ENCODE peak calls at places on chromosomes 1 and 21, in six cellular contexts. One of them, this sample, is unnamed. For H3K4me1, the result is how much of the 10 kb centered on the place peaks cover.

GRCh38 chr1:15220825-15221431 is 26.1 kb upstream of the FHAD1 start:
- DNase-seq in CD8-positive, alpha-beta memory T cell: no peak
- DNase-seq in fibroblast of lung: no peak
- DNase-seq in PC-3: no peak
- DNase-seq in prostate gland: no peak
- DNase-seq in lower lobe of right lung: no peak
- DNase-seq in this sample: no peak

GRCh38 chr1:192756314-192756713 is 52.5 kb upstream of the RGS2 start:
- DNase-seq in CD8-positive, alpha-beta memory T cell: no peak
- DNase-seq in fibroblast of lung: no peak
- DNase-seq in PC-3: no peak
- DNase-seq in prostate gland: no peak
- DNase-seq in lower lobe of right lung: no peak
- DNase-seq in this sample: peak

GRCh38 chr1:224726783-224727182 is 110.7 kb downstream of the CNIH3 start:
- DNase-seq in CD8-positive, alpha-beta memory T cell: no peak
- DNase-seq in fibroblast of lung: peak
- DNase-seq in PC-3: no peak
- DNase-seq in prostate gland: no peak
- DNase-seq in lower lobe of right lung: peak
- DNase-seq in this sample: peak

GRCh38 chr1:22287946-22288520 is 145.1 kb upstream of the WNT4 start:
- DNase-seq in CD8-positive, alpha-beta memory T cell: no peak
- DNase-seq in fibroblast of lung: no peak
- DNase-seq in PC-3: no peak
- DNase-seq in prostate gland: no peak
- DNase-seq in lower lobe of right lung: no peak
- DNase-seq in this sample: no peak

GRCh38 chr21:39523930-39524329 is 72.2 kb downstream of the SH3BGR start:
- DNase-seq in CD8-positive, alpha-beta memory T cell: no peak
- DNase-seq in fibroblast of lung: no peak
- DNase-seq in PC-3: no peak
- DNase-seq in prostate gland: no peak
- DNase-seq in lower lobe of right lung: no peak
- DNase-seq in this sample: no peak

GRCh38 chr1:246971322-246971721 is 36.5 kb downstream of the ZNF695 start:
- DNase-seq in CD8-positive, alpha-beta memory T cell: peak
- DNase-seq in fibroblast of lung: peak
- DNase-seq in PC-3: peak
- DNase-seq in prostate gland: peak
- DNase-seq in lower lobe of right lung: peak
- DNase-seq in this sample: peak

GRCh38 chr1:43452789-43453441 is 816 bp downstream of the HYI start:
- DNase-seq in CD8-positive, alpha-beta memory T cell: no peak
- DNase-seq in fibroblast of lung: peak
- DNase-seq in PC-3: peak
- DNase-seq in prostate gland: peak
- DNase-seq in lower lobe of right lung: no peak
- DNase-seq in this sample: no peak

GRCh38 chr1:70044832-70045231 is 160.5 kb downstream of the LRRC40 start:
- DNase-seq in CD8-positive, alpha-beta memory T cell: no peak
- DNase-seq in fibroblast of lung: peak
- DNase-seq in PC-3: peak
- DNase-seq in prostate gland: no peak
- DNase-seq in lower lobe of right lung: no peak
- DNase-seq in this sample: no peak

GRCh38 chr1:55284856-55285255 is 69.7 kb upstream of the USP24 start:
- DNase-seq in CD8-positive, alpha-beta memory T cell: no peak
- DNase-seq in fibroblast of lung: peak
- DNase-seq in PC-3: peak
- DNase-seq in prostate gland: peak
- DNase-seq in lower lobe of right lung: no peak
- DNase-seq in this sample: no peak

GRCh38 chr1:59310527-59310926 is 13.6 kb downstream of the FGGY start:
- DNase-seq in CD8-positive, alpha-beta memory T cell: no peak
- DNase-seq in fibroblast of lung: no peak
- DNase-seq in PC-3: no peak
- DNase-seq in prostate gland: no peak
- DNase-seq in lower lobe of right lung: no peak
- DNase-seq in this sample: no peak

GRCh38 chr1:71364236-71364635 is 283.4 kb upstream of the ZRANB2 start:
- DNase-seq in CD8-positive, alpha-beta memory T cell: no peak
- DNase-seq in fibroblast of lung: peak
- DNase-seq in PC-3: no peak
- DNase-seq in prostate gland: no peak
- DNase-seq in lower lobe of right lung: no peak
- DNase-seq in this sample: no peak

GRCh38 chr21:44420416-44421205 is 34.7 kb upstream of the LRRC3 start:
- DNase-seq in CD8-positive, alpha-beta memory T cell: no peak
- DNase-seq in fibroblast of lung: no peak
- DNase-seq in PC-3: no peak
- DNase-seq in prostate gland: no peak
- DNase-seq in lower lobe of right lung: no peak
- DNase-seq in this sample: no peak

GRCh38 chr1:45573231-45573804 is 10.5 kb upstream of the NASP start:
- DNase-seq in CD8-positive, alpha-beta memory T cell: no peak
- DNase-seq in fibroblast of lung: no peak
- DNase-seq in PC-3: no peak
- DNase-seq in prostate gland: no peak
- DNase-seq in lower lobe of right lung: no peak
- DNase-seq in this sample: no peak

GRCh38 chr1:89523597-89524368 is 846 bp upstream of the LRRC8B start:
- DNase-seq in CD8-positive, alpha-beta memory T cell: no peak
- DNase-seq in fibroblast of lung: peak
- DNase-seq in PC-3: peak
- DNase-seq in prostate gland: no peak
- DNase-seq in lower lobe of right lung: peak
- DNase-seq in this sample: no peak

GRCh38 chr1:966603-967295 is 467 bp downstream of the PLEKHN1 start:
- DNase-seq in CD8-positive, alpha-beta memory T cell: peak
- DNase-seq in fibroblast of lung: peak
- DNase-seq in PC-3: peak
- DNase-seq in prostate gland: peak
- DNase-seq in lower lobe of right lung: peak
- DNase-seq in this sample: peak

GRCh38 chr1:206768472-206769330 is 1.9 kb upstream of the IL19 start:
- DNase-seq in CD8-positive, alpha-beta memory T cell: no peak
- DNase-seq in fibroblast of lung: no peak
- DNase-seq in PC-3: no peak
- DNase-seq in prostate gland: no peak
- DNase-seq in lower lobe of right lung: no peak
- DNase-seq in this sample: no peak

GRCh38 chr1:7267493-7267892 is 482.2 kb downstream of the CAMTA1 start:
- DNase-seq in CD8-positive, alpha-beta memory T cell: no peak
- DNase-seq in fibroblast of lung: peak
- DNase-seq in PC-3: no peak
- DNase-seq in prostate gland: no peak
- DNase-seq in lower lobe of right lung: no peak
- DNase-seq in this sample: peak

GRCh38 chr1:184665329-184665728 is 89.3 kb downstream of the EDEM3 start:
- DNase-seq in CD8-positive, alpha-beta memory T cell: no peak
- DNase-seq in fibroblast of lung: no peak
- DNase-seq in PC-3: no peak
- DNase-seq in prostate gland: no peak
- DNase-seq in lower lobe of right lung: no peak
- DNase-seq in this sample: no peak

GRCh38 chr1:207004931-207005830 is 27.4 kb downstream of the C1orf116 start:
- DNase-seq in CD8-positive, alpha-beta memory T cell: peak
- DNase-seq in fibroblast of lung: peak
- DNase-seq in PC-3: peak
- DNase-seq in prostate gland: no peak
- DNase-seq in lower lobe of right lung: peak
- DNase-seq in this sample: peak

GRCh38 chr1:16078925-16079656 is 5.6 kb upstream of the FAM131C start:
- DNase-seq in CD8-positive, alpha-beta memory T cell: peak
- DNase-seq in fibroblast of lung: peak
- DNase-seq in PC-3: peak
- DNase-seq in prostate gland: peak
- DNase-seq in lower lobe of right lung: peak
- DNase-seq in this sample: peak

GRCh38 chr1:168637350-168637991 is 61.1 kb downstream of the XCL1 start:
- DNase-seq in CD8-positive, alpha-beta memory T cell: no peak
- DNase-seq in fibroblast of lung: peak
- DNase-seq in PC-3: peak
- DNase-seq in prostate gland: no peak
- DNase-seq in lower lobe of right lung: no peak
- DNase-seq in this sample: no peak

GRCh38 chr1:245310605-245311531 is 156.1 kb downstream of the KIF26B start:
- DNase-seq in CD8-positive, alpha-beta memory T cell: no peak
- DNase-seq in fibroblast of lung: no peak
- DNase-seq in PC-3: no peak
- DNase-seq in prostate gland: no peak
- DNase-seq in lower lobe of right lung: peak
- DNase-seq in this sample: peak

GRCh38 chr1:184945034-184945433 is 29.3 kb downstream of the NIBAN1 start:
- DNase-seq in CD8-positive, alpha-beta memory T cell: no peak
- DNase-seq in fibroblast of lung: peak
- DNase-seq in PC-3: no peak
- DNase-seq in prostate gland: no peak
- DNase-seq in lower lobe of right lung: no peak
- DNase-seq in this sample: no peak

GRCh38 chr1:31791131-31791858 is 24.5 kb downstream of the SPOCD1 start:
- DNase-seq in CD8-positive, alpha-beta memory T cell: no peak
- DNase-seq in fibroblast of lung: no peak
- DNase-seq in PC-3: no peak
- DNase-seq in prostate gland: no peak
- DNase-seq in lower lobe of right lung: peak
- DNase-seq in this sample: no peak

GRCh38 chr21:45291613-45292398 is 4.1 kb upstream of the POFUT2 start:
- DNase-seq in CD8-positive, alpha-beta memory T cell: no peak
- DNase-seq in fibroblast of lung: no peak
- DNase-seq in PC-3: no peak
- DNase-seq in prostate gland: no peak
- DNase-seq in lower lobe of right lung: peak
- DNase-seq in this sample: no peak

GRCh38 chr1:24928631-24929090 is 1.4 kb downstream of the RUNX3 start:
- DNase-seq in CD8-positive, alpha-beta memory T cell: peak
- DNase-seq in fibroblast of lung: no peak
- DNase-seq in PC-3: peak
- DNase-seq in prostate gland: no peak
- DNase-seq in lower lobe of right lung: no peak
- DNase-seq in this sample: no peak

GRCh38 chr1:206435450-206435849 is 34.8 kb upstream of the IKBKE start:
- DNase-seq in CD8-positive, alpha-beta memory T cell: no peak
- DNase-seq in fibroblast of lung: no peak
- DNase-seq in PC-3: no peak
- DNase-seq in prostate gland: no peak
- DNase-seq in lower lobe of right lung: no peak
- DNase-seq in this sample: no peak

GRCh38 chr1:11654571-11655262 is at the start of gene FBXO44:
- DNase-seq in CD8-positive, alpha-beta memory T cell: peak
- DNase-seq in fibroblast of lung: no peak
- DNase-seq in PC-3: peak
- DNase-seq in prostate gland: peak
- DNase-seq in lower lobe of right lung: peak
- DNase-seq in this sample: no peak

GRCh38 chr1:11657654-11658053 is 3.0 kb downstream of the FBXO44 start:
- DNase-seq in CD8-positive, alpha-beta memory T cell: no peak
- DNase-seq in fibroblast of lung: no peak
- DNase-seq in PC-3: no peak
- DNase-seq in prostate gland: no peak
- DNase-seq in lower lobe of right lung: no peak
- DNase-seq in this sample: no peak

GRCh38 chr1:11653101-11653601 is 1.1 kb downstream of the FBXO2 start:
- DNase-seq in CD8-positive, alpha-beta memory T cell: no peak
- DNase-seq in fibroblast of lung: no peak
- DNase-seq in PC-3: peak
- DNase-seq in prostate gland: no peak
- DNase-seq in lower lobe of right lung: no peak
- DNase-seq in this sample: no peak

GRCh38 chr1:11653616-11654570 is at the start of gene FBXO2:
- DNase-seq in CD8-positive, alpha-beta memory T cell: peak
- DNase-seq in fibroblast of lung: no peak
- DNase-seq in PC-3: no peak
- DNase-seq in prostate gland: no peak
- DNase-seq in lower lobe of right lung: peak
- DNase-seq in this sample: no peak

GRCh38 chr1:11655263-11656079 is 794 bp downstream of the FBXO44 start:
- DNase-seq in CD8-positive, alpha-beta memory T cell: no peak
- DNase-seq in fibroblast of lung: no peak
- DNase-seq in PC-3: no peak
- DNase-seq in prostate gland: no peak
- DNase-seq in lower lobe of right lung: no peak
- DNase-seq in this sample: no peak
- H3K27ac ChIP-seq in CD8-positive, alpha-beta memory T cell: peak
- H3K27ac ChIP-seq in fibroblast of lung: no peak
- H3K27ac ChIP-seq in PC-3: no peak
- H3K27ac ChIP-seq in prostate gland: peak
- H3K27ac ChIP-seq in lower lobe of right lung: peak
- H3K27ac ChIP-seq in this sample: no peak

DNA sequence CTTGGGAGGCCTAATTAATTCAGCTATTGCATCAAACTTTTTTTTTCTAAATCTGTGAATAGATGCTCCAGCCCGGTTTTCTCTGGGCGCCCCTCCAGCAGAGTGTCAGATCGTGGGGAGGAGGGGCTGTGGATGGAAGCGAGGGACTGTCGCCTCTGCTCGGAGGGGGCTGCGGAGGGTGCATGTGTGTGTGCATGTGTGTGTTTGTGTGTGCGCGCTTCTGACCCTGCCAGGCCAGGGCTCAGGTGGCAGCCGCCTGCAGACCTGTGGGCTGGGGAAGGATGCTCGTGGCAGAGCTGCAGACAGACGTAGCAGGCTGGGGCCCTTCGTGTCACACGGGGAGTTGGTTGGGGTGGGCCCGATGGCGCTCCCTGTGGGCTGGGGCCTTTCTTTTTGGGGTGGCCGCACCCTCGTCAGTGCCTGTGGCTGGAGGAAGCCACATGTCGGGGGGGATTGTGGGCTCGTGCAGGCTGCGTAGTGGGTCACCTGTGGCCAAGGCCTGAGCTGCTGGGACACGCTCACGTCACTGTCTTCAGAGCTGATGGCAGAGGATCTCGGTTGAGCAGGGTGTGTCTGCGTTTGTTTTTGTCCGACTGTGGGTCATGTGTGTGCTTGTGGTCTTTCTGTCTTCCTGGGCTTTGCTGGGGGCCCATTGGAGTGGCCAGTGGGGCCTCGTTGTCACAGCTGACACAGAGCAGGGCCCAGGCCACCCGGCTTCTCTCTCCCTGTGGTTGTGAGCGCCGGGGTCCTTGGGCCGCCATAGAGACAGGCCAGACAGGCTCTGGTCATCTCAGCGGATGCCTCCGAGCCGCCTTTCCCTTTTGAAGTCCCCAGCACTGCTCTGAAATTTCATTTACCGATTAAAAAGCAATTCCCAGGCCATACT is 2.9 kb downstream of the SKI start:
- DNase-seq in CD8-positive, alpha-beta memory T cell: peak
- DNase-seq in fibroblast of lung: peak
- DNase-seq in PC-3: peak
- DNase-seq in prostate gland: no peak
- DNase-seq in lower lobe of right lung: peak
- DNase-seq in this sample: no peak
- H3K4me1 ChIP-seq in CD8-positive, alpha-beta memory T cell: half or more
- H3K4me1 ChIP-seq in fibroblast of lung: under half
- H3K4me1 ChIP-seq in PC-3: under half
- H3K4me1 ChIP-seq in prostate gland: under half
- H3K4me1 ChIP-seq in lower lobe of right lung: half or more
- H3K4me1 ChIP-seq in this sample: under half

GRCh38 chr1:53031732-53032131 is 30.3 kb upstream of the PODN start:
- DNase-seq in CD8-positive, alpha-beta memory T cell: no peak
- DNase-seq in fibroblast of lung: no peak
- DNase-seq in PC-3: no peak
- DNase-seq in prostate gland: no peak
- DNase-seq in lower lobe of right lung: no peak
- DNase-seq in this sample: no peak
- H3K4me3 ChIP-seq in CD8-positive, alpha-beta memory T cell: no peak
- H3K4me3 ChIP-seq in fibroblast of lung: no peak
- H3K4me3 ChIP-seq in PC-3: no peak
- H3K4me3 ChIP-seq in prostate gland: no peak
- H3K4me3 ChIP-seq in lower lobe of right lung: no peak
- H3K4me3 ChIP-seq in this sample: no peak

GRCh38 chr1:203465943-203466342 is 9.7 kb upstream of the PRELP start:
- DNase-seq in CD8-positive, alpha-beta memory T cell: no peak
- DNase-seq in fibroblast of lung: peak
- DNase-seq in PC-3: no peak
- DNase-seq in prostate gland: no peak
- DNase-seq in lower lobe of right lung: no peak
- DNase-seq in this sample: no peak
- H3K27ac ChIP-seq in CD8-positive, alpha-beta memory T cell: no peak
- H3K27ac ChIP-seq in fibroblast of lung: no peak
- H3K27ac ChIP-seq in PC-3: no peak
- H3K27ac ChIP-seq in prostate gland: peak
- H3K27ac ChIP-seq in lower lobe of right lung: peak
- H3K27ac ChIP-seq in this sample: no peak

This sample was measured in SJCRH30.